ENCODE peak calls at places on chromosomes 5 and 9, in four cellular contexts. Y is HCT116, Z is K562, A is HepG2. R is an unnamed sample.

GRCh38 chr5:52878671-52879070 is 91.0 kb downstream of the ITGA1 start:
- DNase-seq in Y (no peak), Z (no peak), A (no peak), R (no peak)

GRCh38 chr9:99167694-99168093 is 54.0 kb downstream of the ALG2 start:
- DNase-seq in Y (no peak), Z (no peak), A (no peak), R (no peak)

GRCh38 chr5:169027456-169028118 is 273.4 kb downstream of the SLIT3 start:
- DNase-seq in Y (no peak), Z (no peak), A (no peak), R (no peak)

GRCh38 chr9:112069318-112070169 is 105.6 kb downstream of the SUSD1 start:
- DNase-seq in Y (no peak), Z (peak), A (peak), R (no peak)

GRCh38 chr5:170821257-170821800 is 37.8 kb downstream of the GABRP start:
- DNase-seq in Y (no peak), Z (no peak), A (no peak), R (no peak)

GRCh38 chr5:105882956-105883481 is 1787.7 kb downstream of the EFNA5 start:
- DNase-seq in Y (no peak), Z (no peak), A (no peak), R (no peak)

GRCh38 chr9:123651273-123651672 is 278.7 kb downstream of the DENND1A start:
- DNase-seq in Y (no peak), Z (no peak), A (no peak), R (no peak)

GRCh38 chr9:122402403-122403268 is 31.8 kb downstream of the PTGS1 start:
- DNase-seq in Y (peak), Z (peak), A (peak), R (no peak)

GRCh38 chr9:4334439-4334838 is 34.6 kb upstream of the GLIS3 start:
- DNase-seq in Y (peak), Z (no peak), A (peak), R (no peak)

GRCh38 chr5:148828461-148829247 is 2.2 kb downstream of the ADRB2 start:
- DNase-seq in Y (no peak), Z (no peak), A (no peak), R (no peak)

GRCh38 chr5:39892708-39893107 is 467.9 kb upstream of the DAB2 start:
- DNase-seq in Y (no peak), Z (no peak), A (no peak), R (no peak)

GRCh38 chr9:130039504-130040147 is 3.4 kb downstream of the FNBP1 start:
- DNase-seq in Y (no peak), Z (no peak), A (no peak), R (peak)

GRCh38 chr5:112420111-112420864 is 1.2 kb upstream of the EPB41L4A start:
- DNase-seq in Y (peak), Z (peak), A (peak), R (peak)

GRCh38 chr5:53389093-53389492 is 91.3 kb upstream of the FST start:
- DNase-seq in Y (no peak), Z (no peak), A (no peak), R (no peak)

GRCh38 chr9:12884736-12885395 is 110.0 kb downstream of the LURAP1L start:
- DNase-seq in Y (peak), Z (no peak), A (peak), R (peak)

GRCh38 chr9:4207881-4208615 is 91.8 kb downstream of the GLIS3 start:
- DNase-seq in Y (no peak), Z (no peak), A (no peak), R (no peak)

GRCh38 chr9:119234636-119235035 is 134.6 kb downstream of the BRINP1 start:
- DNase-seq in Y (no peak), Z (no peak), A (no peak), R (no peak)

GRCh38 chr9:130271473-130271872 is 5.9 kb downstream of the HMCN2 start:
- DNase-seq in Y (no peak), Z (no peak), A (no peak), R (no peak)

GRCh38 chr5:181181650-181182565 is 23.1 kb downstream of the TRIM7 start:
- DNase-seq in Y (peak), Z (no peak), A (peak), R (peak)

GRCh38 chr9:29691758-29692407 is 2118.6 kb upstream of the C9orf72 start:
- DNase-seq in Y (peak), Z (no peak), A (peak), R (peak)

GRCh38 chr5:10354048-10354872 is 765 bp downstream of the MARCHF6 start:
- DNase-seq in Y (no peak), Z (peak), A (peak), R (no peak)

GRCh38 chr5:54045077-54045792 is 265.1 kb downstream of the ARL15 start:
- DNase-seq in Y (no peak), Z (no peak), A (peak), R (no peak)

GRCh38 chr5:125401724-125402622 is 655.5 kb upstream of the ZNF608 start:
- DNase-seq in Y (no peak), Z (no peak), A (no peak), R (no peak)

GRCh38 chr5:159850192-159850573 is 66.1 kb upstream of the ADRA1B start:
- DNase-seq in Y (no peak), Z (no peak), A (no peak), R (no peak)

GRCh38 chr5:76602094-76602726 is 21.0 kb downstream of the F2RL2 start:
- DNase-seq in Y (no peak), Z (no peak), A (no peak), R (no peak)

GRCh38 chr5:53035868-53036381 is 46.8 kb downstream of the ITGA2 start:
- DNase-seq in Y (no peak), Z (peak), A (no peak), R (no peak)

DNA sequence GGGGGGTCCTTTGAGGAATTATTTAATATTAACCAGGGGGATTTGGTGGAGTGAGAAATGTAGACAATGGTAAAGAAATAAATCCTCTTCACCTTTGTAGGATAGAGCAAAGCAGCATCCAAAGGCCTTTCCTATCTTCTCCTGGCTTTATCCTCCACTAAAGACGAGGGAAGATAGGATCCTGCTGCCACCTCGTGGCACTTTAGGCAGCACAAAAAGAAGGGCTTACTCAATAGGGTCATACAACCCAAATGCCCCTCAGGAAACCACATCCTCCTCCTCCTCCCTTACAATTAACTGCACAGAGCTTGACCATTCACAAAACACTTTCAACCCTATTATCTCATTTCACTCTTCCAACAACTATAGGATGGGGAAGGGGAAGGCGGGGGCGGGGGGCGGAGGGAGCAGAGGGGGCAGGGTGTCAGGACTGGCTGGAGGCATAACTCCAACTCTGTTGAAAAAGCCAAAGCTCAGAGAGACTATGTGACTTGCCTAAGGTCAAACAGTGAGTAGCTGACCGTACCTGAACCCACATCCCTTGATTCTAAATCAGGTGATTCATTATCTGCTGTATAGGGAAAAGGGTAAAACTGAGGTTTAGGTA is 45.4 kb upstream of the MYOT start:
- DNase-seq in Y (peak), Z (peak), A (peak), R (peak)
- TF ChIP-seq ELF1 in Y (no peak), Z (no peak), A (no peak), R (no peak)

GRCh38 chr9:115161431-115161830 is 43.5 kb upstream of the TNC start:
- DNase-seq in Y (no peak), Z (no peak), A (no peak), R (no peak)

GRCh38 chr9:115154969-115155534 is 37.1 kb upstream of the TNC start:
- DNase-seq in Y (no peak), Z (no peak), A (no peak), R (no peak)

GRCh38 chr9:115157245-115157674 is 39.3 kb upstream of the TNC start:
- DNase-seq in Y (peak), Z (no peak), A (no peak), R (no peak)

GRCh38 chr9:115162946-115163345 is 45.0 kb upstream of the TNC start:
- DNase-seq in Y (no peak), Z (no peak), A (no peak), R (no peak)

GRCh38 chr9:115158666-115159481 is 40.9 kb upstream of the TNC start:
- DNase-seq in Y (no peak), Z (no peak), A (no peak), R (peak)
- H3K9ac ChIP-seq in Y (no peak), Z (no peak), A (no peak), R (no peak)

GRCh38 chr5:15510092-15510491 is 10.1 kb downstream of the FBXL7 start:
- DNase-seq in Y (no peak), Z (no peak), A (no peak), R (no peak)

GRCh38 chr5:15515229-15515628 is 15.2 kb downstream of the FBXL7 start:
- DNase-seq in Y (no peak), Z (no peak), A (no peak), R (no peak)

GRCh38 chr5:15516486-15516885 is 16.5 kb downstream of the FBXL7 start:
- DNase-seq in Y (no peak), Z (no peak), A (no peak), R (no peak)

GRCh38 chr5:15510816-15511215 is 10.8 kb downstream of the FBXL7 start:
- DNase-seq in Y (no peak), Z (no peak), A (no peak), R (no peak)

DNA sequence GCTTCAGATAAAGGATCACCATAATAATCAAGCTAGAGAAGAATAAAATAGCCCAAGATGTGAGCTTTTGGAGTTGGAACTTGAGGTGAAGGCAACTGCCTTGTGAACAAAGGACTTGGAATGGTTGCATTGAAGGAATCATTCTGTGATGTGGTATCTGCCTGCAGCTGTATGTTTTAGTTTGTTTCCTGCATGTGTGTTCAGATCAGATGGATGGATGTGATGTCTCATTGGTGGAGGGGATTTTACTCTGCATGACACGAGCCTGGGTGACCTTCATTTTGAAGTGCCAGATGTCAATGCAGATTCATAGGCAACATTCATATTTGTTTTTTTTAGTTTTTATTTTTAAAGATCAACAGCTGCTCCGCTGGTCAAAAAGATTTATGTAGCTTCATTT is 13.4 kb downstream of the FBXL7 start:
- DNase-seq in Y (no peak), Z (no peak), A (no peak), R (peak)
- TF ChIP-seq ELF1 in Y (no peak), Z (no peak), A (no peak), R (no peak)

DNA sequence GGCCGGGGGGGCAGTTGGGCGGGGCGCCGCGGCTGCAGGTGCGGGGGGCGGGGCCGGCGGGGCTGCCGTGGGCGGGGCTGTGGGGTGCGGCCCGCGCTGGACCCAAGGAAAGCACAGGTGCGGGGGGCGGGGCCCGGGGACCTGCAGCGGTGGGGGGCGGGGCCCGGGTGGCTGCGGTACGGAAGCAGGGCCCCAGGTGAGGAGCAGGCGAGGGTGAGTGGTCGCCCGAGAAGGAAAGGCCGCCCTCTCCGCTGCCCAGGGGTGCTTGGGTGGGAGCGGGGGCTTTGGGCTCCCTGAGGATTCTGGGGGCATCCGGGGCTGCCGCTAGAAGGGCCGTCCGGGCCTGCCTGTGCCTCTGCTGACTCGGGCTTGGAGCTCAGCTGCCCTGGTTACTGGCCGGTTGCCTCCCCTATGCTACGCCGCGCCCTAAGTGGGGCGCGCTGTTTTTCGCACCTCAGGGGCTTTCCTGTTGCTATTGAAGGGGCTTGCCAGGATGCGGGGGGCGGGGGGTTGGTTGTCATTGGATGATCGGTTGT is 767 bp downstream of the RALGPS1 start:
- DNase-seq in Y (peak), Z (no peak), A (no peak), R (no peak)
- H3K9ac ChIP-seq in Y (peak), Z (no peak), A (peak), R (no peak)

GRCh38 chr9:113158446-113158845 is 7.6 kb downstream of the SLC31A2 start:
- DNase-seq in Y (no peak), Z (no peak), A (no peak), R (no peak)
- TF ChIP-seq ELF1 in Y (no peak), Z (no peak), A (no peak), R (no peak)

GRCh38 chr9:68950188-68950587 is 63.7 kb downstream of the PRKACG start:
- DNase-seq in Y (no peak), Z (no peak), A (no peak), R (no peak)
- H3K9ac ChIP-seq in Y (no peak), Z (no peak), A (no peak), R (no peak)

DNA sequence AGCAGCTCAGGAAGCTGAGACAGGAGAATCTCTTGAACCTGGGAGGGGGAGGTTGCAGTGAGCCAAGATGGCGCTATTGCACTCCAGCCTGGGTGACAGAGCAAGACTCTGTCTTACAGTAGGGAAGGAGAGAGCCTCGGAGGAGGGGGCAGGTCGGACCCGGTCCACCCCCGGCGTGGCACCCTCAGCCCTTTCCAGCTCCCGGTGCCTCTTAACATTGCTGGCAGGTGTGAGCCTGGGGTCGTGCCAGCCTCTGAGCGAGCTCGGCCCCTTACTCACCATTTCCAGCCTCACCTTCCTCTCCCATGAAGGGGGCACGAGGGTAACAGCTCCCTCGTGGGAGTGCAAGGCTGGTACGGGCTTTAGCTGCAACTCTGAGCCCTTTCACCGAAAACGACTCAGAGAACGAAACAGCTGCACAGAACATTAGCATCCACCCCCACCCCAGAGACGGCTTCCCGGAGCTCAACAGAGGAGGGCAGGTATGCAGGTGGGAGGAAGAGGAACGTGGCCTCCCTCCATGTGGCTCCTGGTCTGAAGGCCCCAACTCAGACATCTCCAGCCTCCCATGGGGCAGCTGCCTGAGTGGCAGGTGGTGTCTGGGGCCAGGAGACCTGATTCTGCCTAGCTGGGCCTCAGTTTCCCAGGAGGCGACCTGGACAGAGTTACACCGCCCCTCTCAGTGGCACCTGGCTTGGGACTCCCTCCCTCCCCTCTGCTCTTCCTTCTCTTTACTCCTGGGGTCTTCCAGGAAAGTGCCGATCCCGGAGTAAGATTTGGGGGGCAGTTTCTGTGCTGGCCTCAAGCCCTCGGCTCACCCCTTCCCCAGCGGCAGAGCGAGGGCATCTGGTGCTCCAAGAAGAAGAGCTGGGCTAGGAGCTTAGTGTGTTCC is 28.5 kb upstream of the ABO start:
- DNase-seq in Y (no peak), Z (no peak), A (no peak), R (no peak)
- TF ChIP-seq ELF1 in Y (no peak), Z (no peak), A (no peak), R (no peak)

R was measured in SK-N-SH.